ENCODE peak calls at places on chromosomes 16 and 17, in nine cellular contexts. One of them, this sample, is unnamed.

GRCh38 chr17:9926150-9926804 is 21.2 kb upstream of the RCVRN start:
- DNase-seq in T-helper 17 cell: no peak
- DNase-seq in BJ: no peak
- DNase-seq in HTR-8/SVneo: no peak
- DNase-seq in stimulated activated CD8-positive, alpha-beta memory T cell treated with anti-CD3 and anti-CD28 coated beads, Interleukin-2, amount 100 ng/mL, for 48 hours: no peak
- DNase-seq in HFFc6: no peak
- DNase-seq in iPS-NIHi11: no peak
- DNase-seq in H9: no peak
- DNase-seq in ACHN: no peak
- DNase-seq in this sample: no peak

GRCh38 chr17:77914440-77915254 is 43.9 kb upstream of the TNRC6C start:
- DNase-seq in T-helper 17 cell: no peak
- DNase-seq in BJ: no peak
- DNase-seq in HTR-8/SVneo: no peak
- DNase-seq in stimulated activated CD8-positive, alpha-beta memory T cell treated with anti-CD3 and anti-CD28 coated beads, Interleukin-2, amount 100 ng/mL, for 48 hours: no peak
- DNase-seq in HFFc6: no peak
- DNase-seq in iPS-NIHi11: peak
- DNase-seq in H9: peak
- DNase-seq in ACHN: no peak
- DNase-seq in this sample: no peak

GRCh38 chr17:82349287-82349701 is 9.8 kb upstream of the TEX19 start:
- DNase-seq in T-helper 17 cell: no peak
- DNase-seq in BJ: peak
- DNase-seq in HTR-8/SVneo: no peak
- DNase-seq in stimulated activated CD8-positive, alpha-beta memory T cell treated with anti-CD3 and anti-CD28 coated beads, Interleukin-2, amount 100 ng/mL, for 48 hours: no peak
- DNase-seq in HFFc6: no peak
- DNase-seq in iPS-NIHi11: no peak
- DNase-seq in H9: no peak
- DNase-seq in ACHN: no peak
- DNase-seq in this sample: no peak

GRCh38 chr17:82876602-82877391 is 37.0 kb upstream of the ZNF750 start:
- DNase-seq in T-helper 17 cell: no peak
- DNase-seq in BJ: no peak
- DNase-seq in HTR-8/SVneo: peak
- DNase-seq in stimulated activated CD8-positive, alpha-beta memory T cell treated with anti-CD3 and anti-CD28 coated beads, Interleukin-2, amount 100 ng/mL, for 48 hours: no peak
- DNase-seq in HFFc6: peak
- DNase-seq in iPS-NIHi11: peak
- DNase-seq in H9: peak
- DNase-seq in ACHN: no peak
- DNase-seq in this sample: no peak

GRCh38 chr17:17098426-17099035 is 56.3 kb downstream of the MPRIP start:
- DNase-seq in T-helper 17 cell: no peak
- DNase-seq in BJ: no peak
- DNase-seq in HTR-8/SVneo: no peak
- DNase-seq in stimulated activated CD8-positive, alpha-beta memory T cell treated with anti-CD3 and anti-CD28 coated beads, Interleukin-2, amount 100 ng/mL, for 48 hours: no peak
- DNase-seq in HFFc6: no peak
- DNase-seq in iPS-NIHi11: no peak
- DNase-seq in H9: no peak
- DNase-seq in ACHN: no peak
- DNase-seq in this sample: no peak

GRCh38 chr17:9308069-9308468 is 267.6 kb downstream of the STX8 start:
- DNase-seq in T-helper 17 cell: no peak
- DNase-seq in BJ: no peak
- DNase-seq in HTR-8/SVneo: no peak
- DNase-seq in stimulated activated CD8-positive, alpha-beta memory T cell treated with anti-CD3 and anti-CD28 coated beads, Interleukin-2, amount 100 ng/mL, for 48 hours: no peak
- DNase-seq in HFFc6: no peak
- DNase-seq in iPS-NIHi11: no peak
- DNase-seq in H9: peak
- DNase-seq in ACHN: no peak
- DNase-seq in this sample: no peak

GRCh38 chr16:23535901-23536300 is 21.2 kb downstream of the EARS2 start:
- DNase-seq in T-helper 17 cell: no peak
- DNase-seq in BJ: no peak
- DNase-seq in HTR-8/SVneo: no peak
- DNase-seq in stimulated activated CD8-positive, alpha-beta memory T cell treated with anti-CD3 and anti-CD28 coated beads, Interleukin-2, amount 100 ng/mL, for 48 hours: no peak
- DNase-seq in HFFc6: no peak
- DNase-seq in iPS-NIHi11: no peak
- DNase-seq in H9: no peak
- DNase-seq in ACHN: peak
- DNase-seq in this sample: no peak

GRCh38 chr16:77302249-77302648 is 103.0 kb downstream of the SYCE1L start:
- DNase-seq in T-helper 17 cell: no peak
- DNase-seq in BJ: no peak
- DNase-seq in HTR-8/SVneo: no peak
- DNase-seq in stimulated activated CD8-positive, alpha-beta memory T cell treated with anti-CD3 and anti-CD28 coated beads, Interleukin-2, amount 100 ng/mL, for 48 hours: no peak
- DNase-seq in HFFc6: no peak
- DNase-seq in iPS-NIHi11: no peak
- DNase-seq in H9: no peak
- DNase-seq in ACHN: no peak
- DNase-seq in this sample: no peak

GRCh38 chr16:76446251-76446650 is 169.1 kb downstream of the CNTNAP4 start:
- DNase-seq in T-helper 17 cell: no peak
- DNase-seq in BJ: no peak
- DNase-seq in HTR-8/SVneo: no peak
- DNase-seq in stimulated activated CD8-positive, alpha-beta memory T cell treated with anti-CD3 and anti-CD28 coated beads, Interleukin-2, amount 100 ng/mL, for 48 hours: no peak
- DNase-seq in HFFc6: no peak
- DNase-seq in iPS-NIHi11: no peak
- DNase-seq in H9: no peak
- DNase-seq in ACHN: no peak
- DNase-seq in this sample: no peak

GRCh38 chr17:45782889-45783592 is 1.1 kb upstream of the CRHR1 start:
- DNase-seq in T-helper 17 cell: no peak
- DNase-seq in BJ: no peak
- DNase-seq in HTR-8/SVneo: peak
- DNase-seq in stimulated activated CD8-positive, alpha-beta memory T cell treated with anti-CD3 and anti-CD28 coated beads, Interleukin-2, amount 100 ng/mL, for 48 hours: peak
- DNase-seq in HFFc6: no peak
- DNase-seq in iPS-NIHi11: peak
- DNase-seq in H9: peak
- DNase-seq in ACHN: no peak
- DNase-seq in this sample: no peak

GRCh38 chr16:87681990-87682570 is 79.8 kb downstream of the JPH3 start:
- DNase-seq in T-helper 17 cell: no peak
- DNase-seq in BJ: peak
- DNase-seq in HTR-8/SVneo: peak
- DNase-seq in stimulated activated CD8-positive, alpha-beta memory T cell treated with anti-CD3 and anti-CD28 coated beads, Interleukin-2, amount 100 ng/mL, for 48 hours: no peak
- DNase-seq in HFFc6: peak
- DNase-seq in iPS-NIHi11: peak
- DNase-seq in H9: peak
- DNase-seq in ACHN: no peak
- DNase-seq in this sample: peak

GRCh38 chr17:37490638-37491614 is 1.2 kb downstream of the DUSP14 start:
- DNase-seq in T-helper 17 cell: no peak
- DNase-seq in BJ: peak
- DNase-seq in HTR-8/SVneo: peak
- DNase-seq in stimulated activated CD8-positive, alpha-beta memory T cell treated with anti-CD3 and anti-CD28 coated beads, Interleukin-2, amount 100 ng/mL, for 48 hours: peak
- DNase-seq in HFFc6: peak
- DNase-seq in iPS-NIHi11: peak
- DNase-seq in H9: peak
- DNase-seq in ACHN: peak
- DNase-seq in this sample: no peak

GRCh38 chr16:985237-985636 is 3.7 kb downstream of the SOX8 start:
- DNase-seq in T-helper 17 cell: no peak
- DNase-seq in BJ: no peak
- DNase-seq in HTR-8/SVneo: no peak
- DNase-seq in stimulated activated CD8-positive, alpha-beta memory T cell treated with anti-CD3 and anti-CD28 coated beads, Interleukin-2, amount 100 ng/mL, for 48 hours: no peak
- DNase-seq in HFFc6: no peak
- DNase-seq in iPS-NIHi11: no peak
- DNase-seq in H9: no peak
- DNase-seq in ACHN: no peak
- DNase-seq in this sample: no peak

GRCh38 chr16:11585460-11586374 is 1.0 kb downstream of the LITAF start:
- DNase-seq in T-helper 17 cell: no peak
- DNase-seq in BJ: no peak
- DNase-seq in HTR-8/SVneo: no peak
- DNase-seq in stimulated activated CD8-positive, alpha-beta memory T cell treated with anti-CD3 and anti-CD28 coated beads, Interleukin-2, amount 100 ng/mL, for 48 hours: no peak
- DNase-seq in HFFc6: no peak
- DNase-seq in iPS-NIHi11: no peak
- DNase-seq in H9: no peak
- DNase-seq in ACHN: no peak
- DNase-seq in this sample: no peak

GRCh38 chr16:66639091-66639885 is 34.8 kb downstream of the CMTM3 start:
- DNase-seq in T-helper 17 cell: no peak
- DNase-seq in BJ: no peak
- DNase-seq in HTR-8/SVneo: no peak
- DNase-seq in stimulated activated CD8-positive, alpha-beta memory T cell treated with anti-CD3 and anti-CD28 coated beads, Interleukin-2, amount 100 ng/mL, for 48 hours: no peak
- DNase-seq in HFFc6: no peak
- DNase-seq in iPS-NIHi11: no peak
- DNase-seq in H9: no peak
- DNase-seq in ACHN: no peak
- DNase-seq in this sample: no peak

GRCh38 chr17:81291662-81292061 is 3.4 kb downstream of the SLC38A10 start:
- DNase-seq in T-helper 17 cell: peak
- DNase-seq in BJ: no peak
- DNase-seq in HTR-8/SVneo: peak
- DNase-seq in stimulated activated CD8-positive, alpha-beta memory T cell treated with anti-CD3 and anti-CD28 coated beads, Interleukin-2, amount 100 ng/mL, for 48 hours: peak
- DNase-seq in HFFc6: no peak
- DNase-seq in iPS-NIHi11: peak
- DNase-seq in H9: peak
- DNase-seq in ACHN: peak
- DNase-seq in this sample: no peak

GRCh38 chr16:65740716-65741115 is 618.9 kb upstream of the CDH11 start:
- DNase-seq in T-helper 17 cell: no peak
- DNase-seq in BJ: no peak
- DNase-seq in HTR-8/SVneo: no peak
- DNase-seq in stimulated activated CD8-positive, alpha-beta memory T cell treated with anti-CD3 and anti-CD28 coated beads, Interleukin-2, amount 100 ng/mL, for 48 hours: no peak
- DNase-seq in HFFc6: no peak
- DNase-seq in iPS-NIHi11: no peak
- DNase-seq in H9: no peak
- DNase-seq in ACHN: no peak
- DNase-seq in this sample: no peak

GRCh38 chr17:64074704-64075484 is 54.5 kb upstream of the ICAM2 start:
- DNase-seq in T-helper 17 cell: no peak
- DNase-seq in BJ: peak
- DNase-seq in HTR-8/SVneo: no peak
- DNase-seq in stimulated activated CD8-positive, alpha-beta memory T cell treated with anti-CD3 and anti-CD28 coated beads, Interleukin-2, amount 100 ng/mL, for 48 hours: no peak
- DNase-seq in HFFc6: peak
- DNase-seq in iPS-NIHi11: no peak
- DNase-seq in H9: no peak
- DNase-seq in ACHN: no peak
- DNase-seq in this sample: no peak

GRCh38 chr16:13041646-13042045 is 140.2 kb downstream of the SHISA9 start:
- DNase-seq in T-helper 17 cell: no peak
- DNase-seq in BJ: no peak
- DNase-seq in HTR-8/SVneo: no peak
- DNase-seq in stimulated activated CD8-positive, alpha-beta memory T cell treated with anti-CD3 and anti-CD28 coated beads, Interleukin-2, amount 100 ng/mL, for 48 hours: no peak
- DNase-seq in HFFc6: no peak
- DNase-seq in iPS-NIHi11: no peak
- DNase-seq in H9: no peak
- DNase-seq in ACHN: no peak
- DNase-seq in this sample: no peak

GRCh38 chr16:70800306-70800705 is 652 bp downstream of the VAC14 start:
- DNase-seq in T-helper 17 cell: no peak
- DNase-seq in BJ: no peak
- DNase-seq in HTR-8/SVneo: no peak
- DNase-seq in stimulated activated CD8-positive, alpha-beta memory T cell treated with anti-CD3 and anti-CD28 coated beads, Interleukin-2, amount 100 ng/mL, for 48 hours: no peak
- DNase-seq in HFFc6: no peak
- DNase-seq in iPS-NIHi11: no peak
- DNase-seq in H9: no peak
- DNase-seq in ACHN: peak
- DNase-seq in this sample: no peak

GRCh38 chr17:6070895-6071511 is 824 bp downstream of the WSCD1 start:
- DNase-seq in T-helper 17 cell: no peak
- DNase-seq in BJ: no peak
- DNase-seq in HTR-8/SVneo: no peak
- DNase-seq in stimulated activated CD8-positive, alpha-beta memory T cell treated with anti-CD3 and anti-CD28 coated beads, Interleukin-2, amount 100 ng/mL, for 48 hours: no peak
- DNase-seq in HFFc6: no peak
- DNase-seq in iPS-NIHi11: peak
- DNase-seq in H9: no peak
- DNase-seq in ACHN: peak
- DNase-seq in this sample: no peak

GRCh38 chr16:2790631-2791030 is 3.3 kb upstream of the PRSS33 start:
- DNase-seq in T-helper 17 cell: no peak
- DNase-seq in BJ: no peak
- DNase-seq in HTR-8/SVneo: no peak
- DNase-seq in stimulated activated CD8-positive, alpha-beta memory T cell treated with anti-CD3 and anti-CD28 coated beads, Interleukin-2, amount 100 ng/mL, for 48 hours: no peak
- DNase-seq in HFFc6: no peak
- DNase-seq in iPS-NIHi11: no peak
- DNase-seq in H9: no peak
- DNase-seq in ACHN: no peak
- DNase-seq in this sample: no peak

GRCh38 chr17:69030145-69030544 is 30.6 kb downstream of the ABCA9 start:
- DNase-seq in T-helper 17 cell: no peak
- DNase-seq in BJ: no peak
- DNase-seq in HTR-8/SVneo: no peak
- DNase-seq in stimulated activated CD8-positive, alpha-beta memory T cell treated with anti-CD3 and anti-CD28 coated beads, Interleukin-2, amount 100 ng/mL, for 48 hours: no peak
- DNase-seq in HFFc6: no peak
- DNase-seq in iPS-NIHi11: no peak
- DNase-seq in H9: no peak
- DNase-seq in ACHN: no peak
- DNase-seq in this sample: no peak

GRCh38 chr17:80887639-80888175 is 103.9 kb upstream of the CHMP6 start:
- DNase-seq in T-helper 17 cell: no peak
- DNase-seq in BJ: no peak
- DNase-seq in HTR-8/SVneo: no peak
- DNase-seq in stimulated activated CD8-positive, alpha-beta memory T cell treated with anti-CD3 and anti-CD28 coated beads, Interleukin-2, amount 100 ng/mL, for 48 hours: no peak
- DNase-seq in HFFc6: no peak
- DNase-seq in iPS-NIHi11: peak
- DNase-seq in H9: no peak
- DNase-seq in ACHN: no peak
- DNase-seq in this sample: no peak